ENCODE peak calls at places on chromosomes 3 and 15, in five cellular contexts. F, W, H, U and D are unnamed samples.
A peak's percentile ranks its signal among the peaks of the same experiment; 100 is the strongest.

GRCh38 chr3:184325715-184326114 is 11.3 kb downstream of the EIF4G1 start:
- DNase-seq in U (no peak), W (no peak), H (no peak), F (no peak), D (no peak)

GRCh38 chr3:177820683-177821316 is 623.5 kb upstream of the TBL1XR1 start:
- DNase-seq in H (no peak), U (no peak), F (peak; percentile 41), W (no peak), D (no peak)

GRCh38 chr3:195062866-195063540 is 208.0 kb downstream of the XXYLT1 start:
- DNase-seq in W (no peak), U (no peak), F (no peak), H (no peak), D (no peak)

GRCh38 chr15:43187544-43188155 is 2.4 kb downstream of the CCNDBP1 start:
- DNase-seq in U (no peak), W (no peak), F (peak; percentile 76), H (no peak), D (peak; percentile 52)

GRCh38 chr15:36591534-36592411 is 12.3 kb downstream of the CDIN1 start:
- DNase-seq in H (peak; percentile 30), W (no peak), U (no peak), F (peak; percentile 43), D (peak; percentile 7)

GRCh38 chr15:63997715-63998442 is 48.4 kb downstream of the DAPK2 start:
- DNase-seq in U (no peak), H (no peak), W (no peak), F (no peak), D (no peak)

GRCh38 chr3:159146856-159147255 is 345.0 kb downstream of the MFSD1 start:
- DNase-seq in W (no peak), U (no peak), H (no peak), F (no peak), D (no peak)

GRCh38 chr15:84656972-84657371 is 1.0 kb downstream of the NMB start:
- DNase-seq in U (no peak), H (no peak), F (no peak), W (no peak), D (no peak)

GRCh38 chr3:149480326-149481017 is 6.0 kb downstream of the TM4SF4 start:
- DNase-seq in W (peak; percentile 87), H (peak; percentile 77), F (peak; percentile 94), U (peak; percentile 37), D (peak; percentile 88)

GRCh38 chr3:63857311-63857710 is 6.3 kb downstream of the THOC7 start:
- DNase-seq in U (no peak), H (no peak), F (no peak), W (no peak), D (no peak)

GRCh38 chr3:129013491-129013891 is 12.4 kb downstream of the EFCC1 start:
- DNase-seq in F (no peak), W (no peak), U (no peak), H (no peak), D (no peak)

GRCh38 chr3:100954990-100955389 is 38.2 kb downstream of the ABI3BP start:
- DNase-seq in W (peak; percentile 84), F (peak; percentile 96), H (peak; percentile 45), U (peak; percentile 98), D (peak; percentile 36)

GRCh38 chr3:138263104-138263503 is 66.5 kb downstream of the NME9 start:
- DNase-seq in W (no peak), F (no peak), H (no peak), U (no peak), D (no peak)
- TF ChIP-seq CTCF in W (no peak), F (peak; percentile 8), H (no peak), U (no peak), D (no peak)

DNA sequence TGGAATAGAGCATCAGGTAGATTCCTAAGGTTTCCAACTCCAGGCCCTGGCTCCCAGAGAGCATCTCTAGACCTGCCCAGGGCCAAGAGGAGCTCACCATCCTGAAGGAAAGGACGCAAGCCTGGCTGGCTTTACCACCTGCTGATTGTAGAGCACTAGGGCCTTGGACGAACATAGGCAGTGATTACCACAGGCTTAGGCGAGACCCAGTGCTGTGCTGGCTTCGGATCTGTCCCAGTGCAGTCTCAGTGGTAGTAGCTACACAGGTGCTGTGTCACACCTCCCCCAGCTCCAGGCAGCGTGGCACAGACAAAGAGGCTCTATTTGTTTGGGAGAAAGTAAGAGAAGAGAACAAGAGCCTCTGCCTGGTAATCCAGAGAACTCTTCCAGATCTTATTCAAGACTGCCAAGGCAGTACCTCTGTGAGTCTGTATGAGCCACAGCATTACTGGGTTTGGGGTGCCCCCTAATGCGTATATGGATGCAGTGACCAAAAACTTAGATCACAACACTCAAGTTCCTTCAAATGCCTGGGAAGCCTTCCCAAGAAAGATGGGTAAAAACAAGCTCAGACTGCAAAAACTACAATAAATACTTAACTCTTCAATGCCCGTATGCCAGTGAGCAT is 25.4 kb downstream of the ISG20 start:
- DNase-seq in U (no peak), F (no peak), H (no peak), W (no peak), D (no peak)
- TF ChIP-seq CTCF in U (no peak), F (no peak), H (no peak), W (no peak), D (no peak)

GRCh38 chr15:44728576-44729393 is 7.5 kb upstream of the TRIM69 start:
- DNase-seq in F (peak; percentile 98), W (peak; percentile 99), H (peak; percentile 97), U (peak; percentile 91), D (peak; percentile 98)

GRCh38 chr15:44726136-44726535 is 10.2 kb upstream of the TRIM69 start:
- DNase-seq in U (no peak), F (peak; percentile 39), H (no peak), W (no peak), D (peak; percentile 71)

GRCh38 chr15:44727462-44728231 is 8.7 kb upstream of the TRIM69 start:
- DNase-seq in W (no peak), F (no peak), H (no peak), U (no peak), D (peak; percentile 41)

GRCh38 chr15:44729394-44729913 is 6.9 kb upstream of the TRIM69 start:
- DNase-seq in F (no peak), W (no peak), H (peak; percentile 43), U (no peak), D (peak; percentile 32)

GRCh38 chr15:44726568-44727461 is 9.5 kb upstream of the TRIM69 start:
- DNase-seq in F (peak; percentile 94), U (peak; percentile 76), H (peak; percentile 61), W (peak; percentile 78), D (peak; percentile 90)
- TF ChIP-seq CTCF in F (no peak), U (no peak), H (no peak), W (no peak), D (no peak)

DNA sequence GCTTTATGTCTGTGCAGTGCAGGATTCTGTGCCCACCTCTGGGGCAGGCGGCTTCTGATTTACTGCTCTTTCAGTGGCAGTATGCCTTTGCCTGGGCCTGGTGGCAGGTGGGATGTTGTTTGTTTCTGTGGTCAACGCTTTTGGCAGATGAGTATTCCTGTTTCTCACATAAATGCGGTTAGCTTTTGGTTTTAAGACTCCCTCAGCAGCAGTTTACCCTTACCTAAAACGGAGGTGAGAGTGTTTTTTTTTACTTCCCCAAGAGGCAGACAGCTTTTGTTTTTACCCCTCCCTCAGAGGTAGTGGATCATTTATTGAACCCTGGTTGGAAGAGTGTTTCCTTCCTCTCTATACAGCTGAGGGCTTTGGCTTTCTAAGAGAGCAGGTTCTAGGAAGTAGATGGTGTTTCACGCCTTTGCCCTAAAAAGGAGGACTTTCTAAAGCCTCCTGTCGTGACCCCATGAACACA is 134.1 kb upstream of the PLSCR5 start:
- DNase-seq in F (no peak), H (no peak), W (no peak), U (no peak), D (no peak)
- TF ChIP-seq CTCF in F (no peak), H (no peak), W (no peak), U (no peak), D (no peak)

DNA sequence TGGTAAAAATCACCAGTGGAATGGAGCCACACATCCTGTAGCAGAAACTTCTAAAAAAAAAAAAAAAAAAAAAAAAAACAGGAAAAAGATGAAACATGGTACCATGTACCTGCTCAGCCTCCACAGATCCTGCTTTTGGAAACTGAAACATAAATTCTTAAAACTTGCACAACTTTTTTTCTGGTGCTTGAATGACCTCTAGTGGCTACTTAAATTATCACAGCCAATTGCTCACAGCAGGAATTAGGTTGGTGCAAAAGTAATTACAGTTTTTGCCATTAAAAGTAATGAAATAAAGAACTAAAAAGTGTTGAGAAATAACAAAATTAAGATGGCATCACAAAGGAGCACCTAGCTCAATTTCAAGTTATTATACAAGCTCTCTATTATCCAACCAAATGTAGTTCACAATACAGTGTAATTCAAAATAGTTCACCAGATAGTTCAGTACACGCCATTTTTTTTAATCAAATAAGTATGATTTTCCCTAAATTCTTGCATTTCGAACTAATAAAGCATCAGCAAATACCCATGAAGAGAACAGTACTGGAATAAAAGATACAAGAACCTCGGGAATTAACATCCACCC is 80.6 kb downstream of the ULK4 start:
- DNase-seq in W (no peak), H (peak; percentile 19), U (no peak), F (peak; percentile 65), D (peak; percentile 51)
- TF ChIP-seq CTCF in W (peak; percentile 60), H (peak; percentile 68), U (peak; percentile 44), F (peak; percentile 49), D (peak; percentile 79)

DNA sequence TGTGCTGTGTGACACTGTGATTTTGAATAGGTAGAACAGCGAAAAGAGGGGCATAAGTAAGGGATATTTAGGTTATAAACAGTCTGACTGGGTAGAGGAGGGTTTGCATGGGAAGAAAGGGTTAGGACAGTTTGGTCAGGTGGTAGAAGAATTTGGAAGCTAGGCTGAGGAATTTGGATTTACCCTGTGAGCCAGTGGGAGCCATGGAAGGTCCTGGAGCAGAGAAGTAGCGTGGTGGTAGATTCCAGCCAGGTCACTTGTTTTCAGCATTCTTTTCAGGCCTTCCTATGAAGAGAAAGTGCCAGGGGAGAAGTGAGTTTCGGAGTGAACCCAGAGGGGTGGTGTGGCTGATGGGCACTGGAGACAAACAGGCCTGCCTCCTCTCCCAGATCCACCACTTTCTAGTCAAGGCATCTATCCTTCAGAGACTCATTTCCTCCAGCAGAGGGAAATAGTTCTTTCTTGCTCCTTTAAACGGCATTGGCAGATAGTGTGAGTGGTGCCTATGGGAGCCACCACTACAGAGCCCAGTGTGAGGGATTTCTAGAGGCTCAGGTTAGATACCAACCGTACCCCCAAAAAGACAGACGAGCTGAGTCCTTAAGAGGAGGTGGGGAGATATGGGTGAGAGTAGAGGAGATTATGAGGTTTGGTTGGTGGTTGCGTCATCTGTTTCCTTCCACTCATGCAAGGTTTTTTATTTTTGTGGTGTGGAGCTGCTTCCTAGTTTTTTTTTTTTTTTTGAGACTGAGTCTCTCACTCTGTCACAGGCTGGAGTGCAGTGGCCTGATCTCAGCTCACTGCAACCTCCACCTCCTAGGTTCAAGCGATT is 21.2 kb downstream of the PXK start:
- DNase-seq in F (peak; percentile 54), U (no peak), H (no peak), W (no peak), D (no peak)
- TF ChIP-seq CTCF in F (no peak), U (no peak), H (no peak), W (no peak), D (no peak)

GRCh38 chr15:62928996-62929350 is 113.6 kb upstream of the TPM1 start:
- DNase-seq in F (peak; percentile 85), U (no peak), H (no peak), W (no peak), D (peak; percentile 71)

GRCh38 chr15:62927196-62927595 is 115.4 kb upstream of the TPM1 start:
- DNase-seq in F (no peak), W (no peak), H (no peak), U (no peak), D (no peak)

GRCh38 chr15:62931650-62932049 is 110.9 kb upstream of the TPM1 start:
- DNase-seq in U (no peak), W (no peak), F (no peak), H (no peak), D (no peak)

GRCh38 chr15:62925875-62926274 is 116.7 kb upstream of the TPM1 start:
- DNase-seq in H (no peak), F (no peak), U (no peak), W (no peak), D (no peak)

GRCh38 chr15:62928242-62928995 is 114.1 kb upstream of the TPM1 start:
- DNase-seq in H (no peak), U (peak; percentile 89), F (peak; percentile 83), W (peak; percentile 81), D (peak; percentile 72)
- TF ChIP-seq CTCF in H (no peak), U (peak; percentile 44), F (peak; percentile 35), W (peak; percentile 29), D (peak; percentile 12)